ENCODE peak calls at places on chromosomes 13 and 19, in six cellular contexts. K is HCT116, A is RWPE2, L is OCI-LY7, G is breast epithelium, F is Caco-2. H is an unnamed sample.

GRCh38 chr13:34174671-34175145 is 356.8 kb downstream of the RFC3 start:
- DNase-seq in A (no peak), F (no peak), L (no peak), K (no peak), G (no peak), H (no peak)

GRCh38 chr19:32676186-32676894 is 692 bp downstream of the RGS9BP start:
- DNase-seq in F (peak), L (no peak), K (no peak), A (no peak), G (no peak), H (peak)

GRCh38 chr13:33526718-33527117 is 241.2 kb upstream of the STARD13 start:
- DNase-seq in K (no peak), L (no peak), F (no peak), G (no peak), A (no peak), H (no peak)

GRCh38 chr13:39159393-39159792 is 121.1 kb downstream of the NHLRC3 start:
- DNase-seq in F (no peak), A (no peak), K (no peak), L (no peak), G (no peak), H (no peak)

GRCh38 chr19:929523-930258 is 3.9 kb downstream of the ARID3A start:
- DNase-seq in F (no peak), A (no peak), G (no peak), K (no peak), L (no peak), H (no peak)

GRCh38 chr13:107866666-107867623 is 348.4 kb downstream of the LIG4 start:
- DNase-seq in K (no peak), L (no peak), F (no peak), A (no peak), G (no peak), H (peak)

GRCh38 chr13:21463424-21463823 is 4.3 kb upstream of the ZDHHC20 start:
- DNase-seq in G (no peak), K (no peak), F (no peak), L (no peak), A (no peak), H (no peak)

GRCh38 chr13:31946091-31946770 is 85.3 kb upstream of the FRY start:
- DNase-seq in K (no peak), F (no peak), G (no peak), A (no peak), L (no peak), H (no peak)

DNA sequence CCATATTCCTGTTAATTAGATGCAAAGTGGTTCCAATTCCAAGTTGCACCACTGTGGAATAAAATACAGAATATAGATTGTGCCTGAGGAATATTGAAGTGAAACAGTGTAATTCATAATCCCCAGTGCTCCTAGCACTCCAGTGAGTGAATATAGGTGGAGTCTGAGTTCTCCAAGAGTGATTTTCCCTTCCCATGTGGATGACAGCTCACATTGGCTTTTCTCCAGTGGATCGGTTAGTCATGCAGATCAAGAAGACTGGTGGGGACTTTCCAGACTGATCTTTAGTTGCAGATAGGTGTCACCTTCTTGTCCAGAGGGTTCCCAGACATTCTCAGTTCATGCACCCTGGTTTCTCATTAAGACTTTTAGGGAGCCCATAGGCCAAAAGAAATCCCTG is 47.8 kb downstream of the SPATA13 start:
- DNase-seq in K (peak), F (no peak), G (no peak), L (no peak), A (no peak), H (no peak)
- TF ChIP-seq CTCF in K (no peak), F (no peak), G (no peak), L (no peak), A (no peak), H (no peak)

GRCh38 chr19:6766357-6767080 is 716 bp downstream of the SH2D3A start:
- DNase-seq in A (no peak), F (no peak), K (no peak), G (no peak), L (peak), H (no peak)

GRCh38 chr19:6768236-6768785 is 1.1 kb upstream of the SH2D3A start:
- DNase-seq in A (no peak), G (no peak), K (no peak), L (no peak), F (no peak), H (no peak)

GRCh38 chr19:6767081-6767356 is 216 bp downstream of the SH2D3A start:
- DNase-seq in L (peak), K (no peak), F (no peak), A (peak), G (no peak), H (peak)

GRCh38 chr19:6769006-6769637 is 1.9 kb upstream of the SH2D3A start:
- DNase-seq in L (peak), F (no peak), A (no peak), K (no peak), G (no peak), H (peak)

DNA sequence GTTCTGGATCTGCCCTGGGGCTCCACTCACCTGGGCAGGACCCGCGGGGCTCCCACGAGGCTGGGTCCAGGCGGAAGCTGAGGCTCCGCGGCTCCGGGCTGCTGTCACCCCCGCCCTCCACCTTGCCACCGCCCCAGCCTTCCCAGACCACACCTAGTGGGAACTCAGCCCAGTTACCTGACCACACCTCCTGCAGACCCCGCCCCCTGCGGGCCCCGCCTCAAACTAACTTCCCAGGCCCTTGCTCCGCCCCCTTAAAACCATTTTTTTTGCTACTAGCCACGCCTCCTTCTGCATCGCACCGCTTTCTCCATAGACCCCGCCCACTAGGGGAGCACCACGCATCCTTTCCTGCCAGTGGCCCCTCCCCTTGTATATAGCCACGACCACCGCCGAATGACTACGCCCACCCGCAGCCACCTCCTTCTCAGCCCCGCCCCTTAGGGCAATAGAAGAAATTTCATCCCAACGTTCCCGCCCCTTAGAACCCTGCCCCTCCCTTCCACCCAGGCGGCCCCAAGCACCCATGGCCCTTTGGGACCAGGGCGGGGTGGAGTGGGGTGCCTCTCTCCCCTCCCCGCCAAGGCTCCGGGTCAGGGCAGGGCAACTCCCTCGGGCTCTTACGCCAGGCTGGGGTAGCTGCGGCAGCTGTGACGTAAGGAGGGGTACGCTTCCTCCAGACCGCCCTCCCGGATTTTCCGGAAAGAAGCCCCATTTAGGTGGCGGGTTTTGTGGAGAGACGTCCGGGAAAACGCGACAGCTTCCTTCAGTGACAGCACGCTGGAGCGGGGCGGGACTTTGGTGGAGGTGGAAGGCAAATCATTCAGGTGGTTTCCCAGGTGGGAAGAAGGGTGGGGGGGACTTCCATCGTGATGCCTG is at the start of gene SH2D3A:
- DNase-seq in F (peak), A (peak), L (peak), K (peak), G (peak), H (peak)
- TF ChIP-seq CTCF in F (no peak), A (no peak), L (no peak), K (no peak), G (no peak), H (no peak)

DNA sequence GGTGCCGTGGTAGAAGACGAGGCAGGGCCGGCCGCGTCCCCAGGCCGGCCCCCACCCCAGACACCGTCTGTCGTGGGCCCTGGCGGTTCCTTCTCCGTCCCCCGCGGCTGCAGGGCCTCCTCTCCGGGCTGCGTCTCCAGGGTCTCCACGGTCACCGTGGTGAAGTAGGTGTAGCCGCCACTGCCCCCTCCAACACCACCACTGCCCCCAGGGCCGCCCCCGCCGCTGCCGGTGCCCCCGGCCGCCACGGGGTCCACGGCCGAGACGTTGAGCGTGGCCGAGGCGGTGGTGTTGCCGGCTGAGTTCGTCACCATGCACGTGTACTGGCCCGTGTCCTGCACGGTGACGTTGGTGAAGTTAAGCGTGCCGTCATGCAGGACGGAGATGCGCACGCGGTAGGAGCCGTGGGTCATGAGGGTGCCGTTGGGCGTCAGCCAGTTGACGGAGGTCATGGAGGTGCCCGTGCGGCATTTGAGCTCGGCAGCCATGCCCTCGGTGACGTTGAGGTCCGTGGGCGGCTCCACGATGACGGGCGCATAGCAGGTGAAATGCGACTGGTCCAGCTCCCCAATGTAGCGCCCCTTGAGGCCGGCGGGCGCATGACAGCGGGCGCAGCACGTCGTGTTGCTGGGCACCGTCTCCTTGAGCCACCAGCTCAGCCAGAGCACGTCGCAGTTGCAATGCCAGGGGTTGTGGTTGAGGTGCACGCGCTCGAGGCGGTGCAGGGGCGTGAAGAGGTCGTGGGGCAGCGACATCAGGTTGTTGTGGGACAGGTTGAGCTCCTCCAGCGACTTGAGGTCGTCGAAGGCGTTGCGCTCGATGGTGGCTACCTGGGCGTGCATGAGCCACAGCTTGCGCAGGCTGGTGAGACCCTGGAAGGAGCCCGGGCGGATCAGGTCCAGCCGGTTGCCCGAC is 4.6 kb upstream of the ASPDH start:
- DNase-seq in A (no peak), F (no peak), K (no peak), L (no peak), G (no peak), H (no peak)
- TF ChIP-seq CTCF in A (no peak), F (peak), K (peak), L (peak), G (no peak), H (no peak)

DNA sequence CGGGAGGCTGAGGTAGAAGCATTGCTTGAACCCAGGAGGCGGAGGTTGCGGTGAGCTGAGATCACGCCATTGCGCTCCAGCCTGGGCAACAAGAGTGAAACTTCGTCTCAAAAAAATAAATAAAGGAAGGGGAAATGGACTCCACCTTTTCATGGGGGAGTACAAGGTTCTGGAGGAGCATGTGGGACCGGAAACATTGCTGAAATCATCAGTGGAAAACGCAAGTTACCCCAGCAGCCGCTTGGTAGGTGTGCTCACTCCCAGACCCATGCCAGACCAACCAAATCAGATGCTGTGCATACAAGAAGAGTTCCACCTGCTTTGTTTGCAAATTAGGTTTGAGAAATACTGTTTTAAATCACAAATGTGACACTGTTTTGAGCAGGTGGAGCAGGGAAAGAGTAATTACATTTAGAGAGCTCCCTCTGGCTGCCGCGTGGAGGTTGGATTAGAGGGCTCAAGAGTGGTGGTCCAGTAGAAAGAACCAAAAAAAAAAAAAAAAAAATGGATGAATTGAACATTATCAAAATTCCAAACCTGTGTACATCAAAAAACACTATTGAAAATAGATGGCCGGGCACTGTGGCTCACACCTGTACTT is 4.9 kb downstream of the ERICH4 start:
- DNase-seq in L (no peak), A (no peak), K (no peak), F (no peak), G (no peak), H (no peak)
- TF ChIP-seq CTCF in L (peak), A (no peak), K (peak), F (no peak), G (no peak), H (no peak)

GRCh38 chr19:48006762-48007161 is 12.3 kb downstream of the ELSPBP1 start:
- DNase-seq in G (no peak), F (peak), A (no peak), L (peak), K (peak), H (no peak)
- TF ChIP-seq CTCF in G (no peak), F (peak), A (no peak), L (peak), K (peak), H (no peak)